ENCODE peak calls at places on chromosomes 7 and 10, in four cellular contexts. W is epithelial cell of esophagus, S is GM10248, B is neural progenitor cell. U is an unnamed sample.

GRCh38 chr10:5684971-5685763 is 529 bp downstream of the TASOR2 start:
- DNase-seq in W (peak), S (peak), B (peak), U (peak)

GRCh38 chr7:25262586-25262985 is 34.3 kb upstream of the NPVF start:
- DNase-seq in W (no peak), S (no peak), B (no peak), U (peak)

GRCh38 chr7:27096756-27097514 is 1.1 kb upstream of the HOXA1 start:
- DNase-seq in W (peak), S (no peak), B (peak), U (peak)

GRCh38 chr7:151080091-151080521 is 503 bp downstream of the FASTK start:
- DNase-seq in W (peak), S (no peak), B (peak), U (peak)

GRCh38 chr10:34638405-34639054 is 176.6 kb downstream of the PARD3 start:
- DNase-seq in W (peak), S (peak), B (peak), U (peak)

GRCh38 chr10:110416776-110417732 is 80.7 kb upstream of the DUSP5 start:
- DNase-seq in W (peak), S (no peak), B (no peak), U (peak)

GRCh38 chr10:16408379-16408778 is 28.4 kb upstream of the PTER start:
- DNase-seq in W (no peak), S (no peak), B (no peak), U (peak)

GRCh38 chr7:66152538-66153191 is 38.0 kb downstream of the CRCP start:
- DNase-seq in W (no peak), S (no peak), B (peak), U (no peak)

GRCh38 chr7:115499966-115500365 is 530.6 kb downstream of the TFEC start:
- DNase-seq in W (no peak), S (no peak), B (no peak), U (no peak)

GRCh38 chr10:103731609-103732270 is 123.6 kb downstream of the SH3PXD2A start:
- DNase-seq in W (no peak), S (no peak), B (no peak), U (no peak)

GRCh38 chr10:116207180-116207579 is 65.8 kb downstream of the GFRA1 start:
- DNase-seq in W (no peak), S (no peak), B (no peak), U (no peak)

GRCh38 chr10:3623746-3624145 is 161.3 kb downstream of the KLF6 start:
- DNase-seq in W (no peak), S (no peak), B (no peak), U (peak)

GRCh38 chr7:12757443-12757842 is 70.0 kb downstream of the ARL4A start:
- DNase-seq in W (peak), S (no peak), B (no peak), U (peak)

GRCh38 chr10:70885931-70886903 is 2.1 kb downstream of the PCBD1 start:
- DNase-seq in W (no peak), S (no peak), B (no peak), U (no peak)

GRCh38 chr10:70886921-70887665 is 1.3 kb downstream of the PCBD1 start:
- DNase-seq in W (no peak), S (no peak), B (peak), U (no peak)

GRCh38 chr10:70885485-70885884 is 2.9 kb downstream of the PCBD1 start:
- DNase-seq in W (no peak), S (no peak), B (no peak), U (no peak)

GRCh38 chr10:70889291-70889690 is 926 bp upstream of the PCBD1 start:
- DNase-seq in W (no peak), S (no peak), B (no peak), U (no peak)

DNA sequence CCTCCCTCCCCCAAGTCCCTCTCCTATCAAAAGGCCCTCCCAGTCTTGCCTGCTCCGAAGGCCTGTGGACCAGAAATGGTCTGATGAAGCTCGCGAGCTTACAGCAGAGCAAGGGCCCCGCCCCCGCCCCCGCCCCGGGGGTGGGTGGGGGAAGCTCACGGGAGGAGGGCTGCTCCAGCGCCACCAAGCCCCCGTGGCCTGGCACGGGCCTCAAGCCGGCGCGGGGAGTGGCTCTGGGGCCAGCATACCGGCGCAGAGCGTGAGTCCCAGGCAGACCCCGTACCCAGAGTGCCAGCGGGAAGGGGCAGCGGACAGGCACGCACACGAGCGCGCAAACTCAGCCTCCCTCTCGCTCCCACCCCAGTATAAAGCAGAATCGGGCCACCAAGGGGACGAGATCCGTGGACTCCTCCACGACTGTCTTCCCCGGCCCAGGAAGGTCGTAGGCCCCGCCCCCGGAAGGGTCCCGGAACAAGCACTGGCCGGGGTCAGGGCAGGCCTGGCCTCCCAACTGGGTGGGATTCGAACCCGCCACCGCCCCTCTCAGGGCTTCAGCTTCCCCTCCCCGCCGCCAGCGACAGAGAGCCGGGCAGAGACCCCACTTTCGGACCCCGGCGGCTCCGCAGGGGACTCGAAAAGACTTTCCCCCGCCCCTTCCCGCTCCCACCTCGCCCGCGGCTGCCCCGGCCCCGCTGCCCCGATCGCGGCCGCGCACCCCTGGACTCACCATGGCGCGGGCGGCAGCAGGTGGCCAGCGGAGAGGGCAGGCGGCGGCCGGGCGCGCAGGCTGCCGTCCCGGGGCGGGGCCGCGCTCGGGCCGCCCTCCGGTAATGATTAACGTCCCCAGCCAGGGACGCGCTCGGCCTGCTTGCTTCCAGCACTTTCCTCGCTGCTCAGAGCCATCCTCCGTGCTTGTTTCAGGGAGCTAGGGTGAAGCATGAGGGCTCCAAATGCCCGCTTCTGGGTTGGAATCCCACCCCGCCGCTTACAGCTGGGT is at the start of gene PCBD1:
- DNase-seq in W (peak), S (peak), B (peak), U (peak)
- TF ChIP-seq CTCF in W (no peak), S (no peak), B (no peak), U (no peak)

GRCh38 chr10:100104300-100104699 is 22.6 kb upstream of the CPN1 start:
- DNase-seq in W (peak), S (no peak), B (no peak), U (no peak)

GRCh38 chr10:100106865-100107264 is 25.2 kb upstream of the CPN1 start:
- DNase-seq in W (no peak), S (no peak), B (no peak), U (no peak)

GRCh38 chr10:100103581-100103980 is 21.9 kb upstream of the CPN1 start:
- DNase-seq in W (peak), S (no peak), B (no peak), U (peak)

GRCh38 chr10:100101526-100102076 is 19.9 kb upstream of the CPN1 start:
- DNase-seq in W (peak), S (no peak), B (no peak), U (peak)

DNA sequence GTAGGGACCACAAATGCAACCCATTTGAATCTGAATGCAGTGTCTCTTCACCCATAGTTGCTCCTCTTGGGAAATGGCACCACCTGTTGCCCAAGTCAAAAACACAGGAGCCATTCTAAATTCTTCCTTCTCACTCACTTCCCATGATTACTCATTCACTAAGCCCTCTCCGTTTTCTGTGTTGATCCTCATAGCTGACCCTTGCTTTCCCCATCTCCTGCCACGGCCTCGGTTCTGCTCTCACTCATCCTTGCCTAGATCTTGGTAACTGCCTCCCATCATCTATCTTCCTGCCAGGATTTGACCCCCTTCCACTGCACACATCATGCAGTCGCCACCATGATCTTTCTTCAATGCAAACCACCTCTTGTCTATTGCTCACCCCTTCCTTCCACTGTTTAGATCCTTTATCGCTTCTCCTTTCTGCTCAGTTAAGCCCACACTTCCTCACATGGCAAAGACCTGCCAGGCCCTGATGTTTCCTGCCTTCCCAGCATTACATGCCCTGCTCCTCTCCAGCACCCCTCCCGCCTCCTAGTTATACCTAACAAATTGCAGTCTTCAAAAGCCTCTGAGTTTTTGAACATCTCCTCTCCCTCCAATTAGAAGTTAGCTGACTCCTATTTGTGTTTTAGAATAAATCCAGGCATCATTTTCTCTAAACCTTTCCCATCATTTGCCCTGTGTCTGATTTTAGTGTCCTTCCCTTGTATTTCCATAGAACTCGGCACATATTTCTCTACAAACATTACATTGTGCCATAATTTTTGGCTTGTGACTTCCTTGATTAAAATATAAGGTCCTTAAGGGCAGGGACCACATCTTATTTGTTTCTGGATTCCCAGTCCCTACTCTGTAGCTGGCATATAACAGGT is 19.2 kb upstream of the CPN1 start:
- DNase-seq in W (peak), S (peak), B (peak), U (peak)
- TF ChIP-seq CTCF in W (peak), S (peak), B (peak), U (peak)

GRCh38 chr10:28411136-28411460 is 108.2 kb upstream of the MPP7 start:
- DNase-seq in W (peak), S (no peak), B (no peak), U (no peak)

GRCh38 chr10:28408237-28408777 is 105.4 kb upstream of the MPP7 start:
- DNase-seq in W (no peak), S (no peak), B (no peak), U (no peak)

GRCh38 chr10:28411648-28412047 is 108.8 kb upstream of the MPP7 start:
- DNase-seq in W (peak), S (peak), B (no peak), U (peak)

GRCh38 chr10:28410420-28411135 is 107.7 kb upstream of the MPP7 start:
- DNase-seq in W (peak), S (no peak), B (no peak), U (no peak)
- TF ChIP-seq CTCF in W (peak), S (no peak), B (peak), U (no peak)

GRCh38 chr7:138449580-138449979 is 10.5 kb upstream of the TRIM24 start:
- DNase-seq in W (no peak), S (no peak), B (peak), U (peak)
- TF ChIP-seq CTCF in W (no peak), S (peak), B (peak), U (no peak)

GRCh38 chr10:126223512-126224067 is 164.7 kb downstream of the ADAM12 start:
- DNase-seq in W (no peak), S (no peak), B (no peak), U (no peak)
- TF ChIP-seq CTCF in W (no peak), S (no peak), B (no peak), U (no peak)

DNA sequence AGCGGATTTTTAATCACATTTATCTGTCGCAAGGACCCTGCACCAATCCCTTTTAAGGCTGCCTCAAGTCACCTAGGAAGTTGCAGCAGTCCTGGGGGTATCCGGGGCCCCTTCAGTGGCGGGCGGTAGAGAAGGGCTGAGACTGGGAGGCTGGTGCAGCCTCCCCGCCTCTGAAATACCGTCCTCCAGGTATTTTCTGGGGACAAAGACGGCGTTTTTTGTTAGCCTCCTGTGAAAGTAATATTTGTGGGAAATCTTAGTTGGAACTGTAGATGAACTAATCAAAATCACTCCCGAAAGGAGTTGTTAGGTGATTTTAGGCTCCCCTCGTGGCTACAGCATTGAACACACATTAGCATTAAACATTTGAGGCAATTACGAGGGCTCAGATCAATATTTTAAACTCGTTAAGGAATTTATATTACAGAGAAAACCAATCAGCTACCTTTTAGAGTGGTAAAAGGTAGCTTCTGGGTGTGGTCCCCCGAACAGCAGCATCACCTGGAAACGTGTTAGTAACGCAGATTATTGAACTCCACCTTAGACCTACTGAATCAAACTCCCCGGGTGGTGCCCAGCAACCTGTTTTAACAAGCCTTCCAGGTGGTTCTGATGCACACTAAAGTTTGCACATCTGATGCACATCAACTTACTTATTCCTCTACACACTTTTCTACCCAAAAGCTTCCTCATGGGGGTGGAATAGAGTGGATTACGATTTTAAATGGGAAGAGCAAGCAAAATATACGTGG is 548 bp upstream of the ANXA7 start:
- DNase-seq in W (peak), S (no peak), B (no peak), U (peak)
- TF ChIP-seq CTCF in W (no peak), S (no peak), B (no peak), U (no peak)

DNA sequence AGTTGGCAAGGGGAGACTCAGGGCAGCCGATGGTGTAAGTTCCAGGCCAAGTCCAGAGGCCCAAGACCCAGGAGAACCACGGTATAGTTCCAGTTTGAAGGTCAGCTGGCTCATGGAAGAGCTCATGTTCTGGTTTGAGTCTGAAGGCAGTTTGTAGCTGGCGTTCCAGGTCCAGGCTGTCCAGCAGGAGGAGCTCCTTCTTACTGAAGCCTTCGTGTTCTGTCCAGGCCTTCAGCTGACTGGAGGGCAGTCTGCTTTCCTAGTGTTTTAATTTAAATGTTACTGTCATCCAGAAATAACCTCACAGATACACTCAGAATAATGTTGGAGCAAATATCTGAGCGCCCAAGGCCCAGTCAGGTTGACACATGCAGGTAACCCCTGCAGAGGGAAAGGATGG is 4.2 kb downstream of the SUN1 start:
- DNase-seq in W (no peak), S (no peak), B (peak), U (peak)
- TF ChIP-seq CTCF in W (peak), S (peak), B (peak), U (peak)

GRCh38 chr7:40525764-40526163 is 391.0 kb downstream of the SUGCT start:
- DNase-seq in W (no peak), S (no peak), B (no peak), U (no peak)
- TF ChIP-seq CTCF in W (no peak), S (no peak), B (no peak), U (no peak)

DNA sequence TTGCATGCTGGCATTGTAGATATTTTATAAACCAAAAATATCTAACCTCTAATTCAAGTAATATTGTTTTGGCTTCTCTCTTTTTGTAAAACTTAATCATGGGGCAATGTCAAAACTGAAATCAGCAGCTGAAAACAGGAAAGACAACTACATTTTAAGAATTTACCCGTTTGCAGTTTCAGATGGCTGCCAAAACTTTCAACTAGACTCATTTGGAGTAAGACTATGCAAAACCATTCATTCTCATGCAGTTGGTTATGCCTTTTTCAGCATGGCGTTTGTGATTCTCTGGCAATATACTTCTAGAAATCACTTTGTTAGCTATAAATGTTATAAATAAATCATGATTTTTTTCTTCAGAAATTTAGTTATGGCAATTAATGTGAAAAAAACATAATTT is 116.3 kb downstream of the ITGB8 start:
- DNase-seq in W (no peak), S (no peak), B (no peak), U (no peak)
- TF ChIP-seq CTCF in W (no peak), S (no peak), B (no peak), U (no peak)

DNA sequence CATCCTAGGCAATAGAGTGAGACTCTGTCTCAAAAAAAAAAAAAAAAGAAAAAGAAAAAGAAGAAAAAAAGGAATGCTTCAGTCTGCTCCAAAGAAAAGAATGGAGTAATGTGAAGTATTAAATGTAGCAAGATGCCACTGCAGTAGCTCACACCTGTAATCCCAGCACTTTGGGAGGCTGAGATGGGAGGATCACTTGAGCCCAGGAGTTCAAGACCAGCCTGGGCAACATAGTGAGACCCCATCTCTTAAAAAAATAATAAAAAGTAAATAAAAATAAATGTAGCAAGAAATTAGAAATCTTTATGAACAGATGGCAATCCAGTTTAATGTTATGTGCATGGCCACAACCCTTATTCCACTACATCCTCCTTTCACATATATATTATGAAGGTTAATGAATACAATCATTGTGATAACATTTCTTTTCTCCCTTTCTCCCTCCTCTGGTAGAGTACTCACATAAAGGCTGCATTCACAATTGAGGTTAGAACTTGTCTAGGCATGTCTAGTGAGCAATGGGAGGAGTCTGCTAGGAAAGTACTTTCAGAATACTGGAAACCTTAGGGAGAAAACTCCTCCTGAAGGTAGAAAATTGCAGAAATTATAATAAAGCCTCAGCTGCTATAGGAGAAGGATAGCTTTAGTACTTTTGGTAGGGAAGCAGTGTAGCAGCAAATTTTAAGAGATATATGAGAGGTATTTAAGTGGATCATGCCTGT is 20.4 kb downstream of the KLLN start:
- DNase-seq in W (peak), S (no peak), B (no peak), U (peak)
- TF ChIP-seq CTCF in W (no peak), S (no peak), B (no peak), U (no peak)